ENCODE peak calls at places on chromosome 21, in nine cellular contexts. One of them, this sample, is unnamed.

GRCh38 chr21:35005825-35006224 is 43.3 kb downstream of the RUNX1 start:
- DNase-seq in T47D: no peak
- DNase-seq in HT-29: no peak
- DNase-seq in EH: peak; percentile 44
- DNase-seq in IMR-90: no peak
- DNase-seq in mammary epithelial cell: no peak
- DNase-seq in substantia nigra: no peak
- DNase-seq in stimulated activated CD8-positive, alpha-beta memory T cell treated with anti-CD3 and anti-CD28 coated beads, Interleukin-12 subunit alpha, Interleukin-12 subunit beta, amount 100 ng/mL, for 4 hours: no peak
- DNase-seq in body of pancreas: no peak
- DNase-seq in this sample: no peak

GRCh38 chr21:45741691-45742090 is 98.2 kb downstream of the PCBP3 start:
- DNase-seq in T47D: no peak
- DNase-seq in HT-29: no peak
- DNase-seq in EH: no peak
- DNase-seq in IMR-90: peak; percentile 10
- DNase-seq in mammary epithelial cell: no peak
- DNase-seq in substantia nigra: no peak
- DNase-seq in stimulated activated CD8-positive, alpha-beta memory T cell treated with anti-CD3 and anti-CD28 coated beads, Interleukin-12 subunit alpha, Interleukin-12 subunit beta, amount 100 ng/mL, for 4 hours: no peak
- DNase-seq in body of pancreas: no peak
- DNase-seq in this sample: no peak

GRCh38 chr21:44756416-44757185 is 45.0 kb downstream of the UBE2G2 start:
- DNase-seq in T47D: no peak
- DNase-seq in HT-29: no peak
- DNase-seq in EH: no peak
- DNase-seq in IMR-90: no peak
- DNase-seq in mammary epithelial cell: no peak
- DNase-seq in substantia nigra: no peak
- DNase-seq in stimulated activated CD8-positive, alpha-beta memory T cell treated with anti-CD3 and anti-CD28 coated beads, Interleukin-12 subunit alpha, Interleukin-12 subunit beta, amount 100 ng/mL, for 4 hours: no peak
- DNase-seq in body of pancreas: no peak
- DNase-seq in this sample: no peak

GRCh38 chr21:44713130-44713529 is 1.8 kb upstream of the TSPEAR start:
- DNase-seq in T47D: no peak
- DNase-seq in HT-29: no peak
- DNase-seq in EH: no peak
- DNase-seq in IMR-90: no peak
- DNase-seq in mammary epithelial cell: no peak
- DNase-seq in substantia nigra: no peak
- DNase-seq in stimulated activated CD8-positive, alpha-beta memory T cell treated with anti-CD3 and anti-CD28 coated beads, Interleukin-12 subunit alpha, Interleukin-12 subunit beta, amount 100 ng/mL, for 4 hours: no peak
- DNase-seq in body of pancreas: no peak
- DNase-seq in this sample: no peak

GRCh38 chr21:42844411-42845113 is 34.8 kb downstream of the WDR4 start:
- DNase-seq in T47D: no peak
- DNase-seq in HT-29: no peak
- DNase-seq in EH: no peak
- DNase-seq in IMR-90: no peak
- DNase-seq in mammary epithelial cell: no peak
- DNase-seq in substantia nigra: no peak
- DNase-seq in stimulated activated CD8-positive, alpha-beta memory T cell treated with anti-CD3 and anti-CD28 coated beads, Interleukin-12 subunit alpha, Interleukin-12 subunit beta, amount 100 ng/mL, for 4 hours: no peak
- DNase-seq in body of pancreas: peak; percentile 75
- DNase-seq in this sample: no peak

GRCh38 chr21:42193131-42193671 is 25.7 kb upstream of the ABCG1 start:
- DNase-seq in T47D: no peak
- DNase-seq in HT-29: no peak
- DNase-seq in EH: no peak
- DNase-seq in IMR-90: no peak
- DNase-seq in mammary epithelial cell: peak; percentile 88
- DNase-seq in substantia nigra: no peak
- DNase-seq in stimulated activated CD8-positive, alpha-beta memory T cell treated with anti-CD3 and anti-CD28 coated beads, Interleukin-12 subunit alpha, Interleukin-12 subunit beta, amount 100 ng/mL, for 4 hours: peak; percentile 35
- DNase-seq in body of pancreas: no peak
- DNase-seq in this sample: no peak

GRCh38 chr21:46003575-46004007 is 22.0 kb downstream of the COL6A1 start:
- DNase-seq in T47D: no peak
- DNase-seq in HT-29: no peak
- DNase-seq in EH: no peak
- DNase-seq in IMR-90: no peak
- DNase-seq in mammary epithelial cell: no peak
- DNase-seq in substantia nigra: no peak
- DNase-seq in stimulated activated CD8-positive, alpha-beta memory T cell treated with anti-CD3 and anti-CD28 coated beads, Interleukin-12 subunit alpha, Interleukin-12 subunit beta, amount 100 ng/mL, for 4 hours: no peak
- DNase-seq in body of pancreas: no peak
- DNase-seq in this sample: no peak

GRCh38 chr21:44987886-44988606 is 48.2 kb downstream of the SLX9 start:
- DNase-seq in T47D: no peak
- DNase-seq in HT-29: no peak
- DNase-seq in EH: no peak
- DNase-seq in IMR-90: no peak
- DNase-seq in mammary epithelial cell: no peak
- DNase-seq in substantia nigra: no peak
- DNase-seq in stimulated activated CD8-positive, alpha-beta memory T cell treated with anti-CD3 and anti-CD28 coated beads, Interleukin-12 subunit alpha, Interleukin-12 subunit beta, amount 100 ng/mL, for 4 hours: no peak
- DNase-seq in body of pancreas: no peak
- DNase-seq in this sample: no peak

GRCh38 chr21:45544449-45545235 is 2.4 kb upstream of the SLC19A1 start:
- DNase-seq in T47D: no peak
- DNase-seq in HT-29: no peak
- DNase-seq in EH: no peak
- DNase-seq in IMR-90: no peak
- DNase-seq in mammary epithelial cell: no peak
- DNase-seq in substantia nigra: no peak
- DNase-seq in stimulated activated CD8-positive, alpha-beta memory T cell treated with anti-CD3 and anti-CD28 coated beads, Interleukin-12 subunit alpha, Interleukin-12 subunit beta, amount 100 ng/mL, for 4 hours: no peak
- DNase-seq in body of pancreas: peak; percentile 1
- DNase-seq in this sample: no peak

GRCh38 chr21:15679630-15680029 is 50.2 kb upstream of the USP25 start:
- DNase-seq in T47D: no peak
- DNase-seq in HT-29: no peak
- DNase-seq in EH: no peak
- DNase-seq in IMR-90: no peak
- DNase-seq in mammary epithelial cell: no peak
- DNase-seq in substantia nigra: no peak
- DNase-seq in stimulated activated CD8-positive, alpha-beta memory T cell treated with anti-CD3 and anti-CD28 coated beads, Interleukin-12 subunit alpha, Interleukin-12 subunit beta, amount 100 ng/mL, for 4 hours: no peak
- DNase-seq in body of pancreas: no peak
- DNase-seq in this sample: no peak

GRCh38 chr21:20108976-20109375 is 889.2 kb upstream of the NCAM2 start:
- DNase-seq in T47D: no peak
- DNase-seq in HT-29: no peak
- DNase-seq in EH: no peak
- DNase-seq in IMR-90: no peak
- DNase-seq in mammary epithelial cell: no peak
- DNase-seq in substantia nigra: no peak
- DNase-seq in stimulated activated CD8-positive, alpha-beta memory T cell treated with anti-CD3 and anti-CD28 coated beads, Interleukin-12 subunit alpha, Interleukin-12 subunit beta, amount 100 ng/mL, for 4 hours: no peak
- DNase-seq in body of pancreas: no peak
- DNase-seq in this sample: no peak

GRCh38 chr21:38289697-38290096 is 32.9 kb downstream of the KCNJ15 start:
- DNase-seq in T47D: no peak
- DNase-seq in HT-29: no peak
- DNase-seq in EH: peak; percentile 98
- DNase-seq in IMR-90: peak; percentile 98
- DNase-seq in mammary epithelial cell: peak; percentile 99
- DNase-seq in substantia nigra: no peak
- DNase-seq in stimulated activated CD8-positive, alpha-beta memory T cell treated with anti-CD3 and anti-CD28 coated beads, Interleukin-12 subunit alpha, Interleukin-12 subunit beta, amount 100 ng/mL, for 4 hours: no peak
- DNase-seq in body of pancreas: peak; percentile 72
- DNase-seq in this sample: no peak

GRCh38 chr21:19993186-19993711 is 1005.0 kb upstream of the NCAM2 start:
- DNase-seq in T47D: no peak
- DNase-seq in HT-29: no peak
- DNase-seq in EH: no peak
- DNase-seq in IMR-90: no peak
- DNase-seq in mammary epithelial cell: no peak
- DNase-seq in substantia nigra: no peak
- DNase-seq in stimulated activated CD8-positive, alpha-beta memory T cell treated with anti-CD3 and anti-CD28 coated beads, Interleukin-12 subunit alpha, Interleukin-12 subunit beta, amount 100 ng/mL, for 4 hours: no peak
- DNase-seq in body of pancreas: no peak
- DNase-seq in this sample: no peak

This sample was measured in NCI-H460.